ENCODE peak calls at places on chromosomes 7 and 10, in four cellular contexts. Z is kidney tubule cell; O is activated CD4-positive, CD25-positive, alpha-beta regulatory T cell; E is iPS-NIHi11. L is an unnamed sample.

GRCh38 chr7:25124485-25125136 is 449 bp downstream of the CYCS start:
- DNase-seq in E (no peak), O (peak), Z (peak), L (peak)

GRCh38 chr7:98214811-98215321 is 3.6 kb downstream of the BHLHA15 start:
- DNase-seq in O (no peak), Z (no peak), E (no peak), L (no peak)

GRCh38 chr10:132861884-132862461 is 76.0 kb upstream of the NKX6-2 start:
- DNase-seq in O (no peak), E (no peak), Z (no peak), L (no peak)

GRCh38 chr10:14397069-14397468 is 66.3 kb upstream of the FRMD4A start:
- DNase-seq in O (no peak), E (peak), Z (peak), L (peak)

GRCh38 chr7:24503511-24503910 is 69.7 kb upstream of the PALS2 start:
- DNase-seq in O (no peak), Z (no peak), E (no peak), L (no peak)

GRCh38 chr7:150901160-150902035 is 49.1 kb downstream of the AOC1 start:
- DNase-seq in O (no peak), Z (peak), E (peak), L (peak)

GRCh38 chr7:22885824-22886255 is 63.2 kb upstream of the TOMM7 start:
- DNase-seq in Z (peak), O (peak), E (no peak), L (no peak)

GRCh38 chr7:10793995-10794780 is 179.5 kb upstream of the PHF14 start:
- DNase-seq in E (no peak), O (no peak), Z (no peak), L (no peak)

GRCh38 chr7:37690206-37690605 is 6.6 kb downstream of the GPR141 start:
- DNase-seq in E (no peak), O (no peak), Z (no peak), L (no peak)

GRCh38 chr10:73263948-73264347 is 11.5 kb upstream of the MRPS16 start:
- DNase-seq in Z (peak), E (no peak), O (no peak), L (no peak)

GRCh38 chr7:8963722-8964121 is 530.3 kb downstream of the NXPH1 start:
- DNase-seq in Z (no peak), O (no peak), E (no peak), L (no peak)